ENCODE peak calls at places on chromosomes 6 and 20, in four cellular contexts. O, Z, M and F are unnamed samples.

GRCh38 chr6:158109744-158110143 is 58.3 kb downstream of the SERAC1 start:
- DNase-seq in O (no peak), Z (no peak), M (no peak), F (no peak)

GRCh38 chr20:1887756-1888155 is 7.5 kb upstream of the SIRPA start:
- DNase-seq in O (no peak), Z (no peak), M (no peak), F (no peak)

GRCh38 chr6:137791281-137792159 is 75.5 kb upstream of the TNFAIP3 start:
- DNase-seq in O (no peak), Z (no peak), M (no peak), F (no peak)

GRCh38 chr20:23655551-23656211 is 17.9 kb upstream of the CST3 start:
- DNase-seq in O (no peak), Z (peak), M (no peak), F (no peak)

GRCh38 chr20:9126527-9126926 is 57.6 kb downstream of the PLCB4 start:
- DNase-seq in O (no peak), Z (no peak), M (no peak), F (no peak)

GRCh38 chr20:51639206-51639832 is 96.8 kb upstream of the NFATC2 start:
- DNase-seq in O (peak), Z (peak), M (no peak), F (peak)

GRCh38 chr6:166942393-166943168 is 13.8 kb downstream of the RNASET2 start:
- DNase-seq in O (peak), Z (no peak), M (no peak), F (peak)

GRCh38 chr6:54286141-54286540 is 22.1 kb upstream of the TINAG start:
- DNase-seq in O (no peak), Z (no peak), M (no peak), F (no peak)

GRCh38 chr6:118295336-118295735 is 252.8 kb upstream of the PLN start:
- DNase-seq in O (no peak), Z (no peak), M (no peak), F (no peak)

GRCh38 chr6:88512951-88513350 is 346.8 kb upstream of the CNR1 start:
- DNase-seq in O (no peak), Z (no peak), M (no peak), F (no peak)

GRCh38 chr6:4426916-4427315 is 291.5 kb upstream of the ECI2 start:
- DNase-seq in O (no peak), Z (no peak), M (no peak), F (no peak)

GRCh38 chr6:149138093-149138492 is 179.4 kb upstream of the TAB2 start:
- DNase-seq in O (no peak), Z (no peak), M (no peak), F (no peak)

GRCh38 chr6:96466149-96466863 is 55.3 kb upstream of the UFL1 start:
- DNase-seq in O (no peak), Z (no peak), M (no peak), F (no peak)

GRCh38 chr20:37145014-37145413 is 34.1 kb upstream of the RPN2 start:
- DNase-seq in O (no peak), Z (no peak), M (no peak), F (no peak)

GRCh38 chr6:53982361-53983050 is 128.7 kb upstream of the MLIP start:
- DNase-seq in O (no peak), Z (no peak), M (no peak), F (no peak)

GRCh38 chr6:17987576-17988421 is at the start of gene KIF13A:
- DNase-seq in O (peak), Z (peak), M (no peak), F (peak)

GRCh38 chr20:10540636-10541493 is 105.8 kb downstream of the SLX4IP start:
- DNase-seq in O (no peak), Z (no peak), M (no peak), F (no peak)

GRCh38 chr20:42218566-42218965 is 600.4 kb upstream of the CHD6 start:
- DNase-seq in O (peak), Z (no peak), M (no peak), F (no peak)

GRCh38 chr6:166686317-166686716 is 59.3 kb upstream of the RPS6KA2 start:
- DNase-seq in O (no peak), Z (no peak), M (no peak), F (no peak)

GRCh38 chr20:24985802-24986201 is 6.7 kb downstream of the APMAP start:
- DNase-seq in O (no peak), Z (no peak), M (no peak), F (no peak)

GRCh38 chr6:69279805-69280204 is 517.0 kb downstream of the LMBRD1 start:
- DNase-seq in O (no peak), Z (no peak), M (no peak), F (no peak)

GRCh38 chr20:36219671-36220220 is 16.5 kb upstream of the AAR2 start:
- DNase-seq in O (no peak), Z (no peak), M (no peak), F (no peak)

DNA sequence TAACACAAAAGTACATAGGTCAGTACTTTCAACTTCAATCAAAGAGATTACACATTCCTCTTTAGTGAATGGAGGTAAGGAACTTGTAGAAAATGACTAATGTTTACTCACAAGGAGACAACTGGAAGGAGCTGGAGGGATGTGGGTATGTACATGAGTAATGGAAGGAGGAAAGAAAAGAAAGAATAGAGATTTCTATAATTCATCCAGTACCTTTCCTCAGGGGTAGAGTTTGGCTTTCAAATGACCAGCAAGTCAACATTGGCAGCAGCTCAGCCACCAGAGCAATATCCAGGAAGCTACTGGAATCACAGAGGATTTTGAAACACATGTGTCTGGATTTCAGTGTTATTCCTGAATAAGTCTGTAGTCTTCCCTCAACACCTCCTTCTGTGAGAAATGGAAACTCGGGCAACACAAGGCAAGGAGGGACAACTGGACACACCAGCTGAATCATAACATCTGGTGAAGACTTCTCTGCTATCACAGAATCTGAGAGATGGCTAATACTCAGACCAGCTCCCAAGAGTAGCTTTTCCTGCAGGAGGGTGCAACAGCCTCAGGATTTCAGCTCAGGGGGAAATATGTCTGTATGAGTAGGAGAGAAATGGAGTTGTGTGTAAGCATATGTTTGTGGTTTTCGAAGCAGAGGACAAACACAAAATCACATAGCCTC is 98.8 kb downstream of the HAO1 start:
- DNase-seq in O (no peak), Z (no peak), M (no peak), F (no peak)
- TF ChIP-seq NRF1 in O (no peak), Z (no peak), M (no peak), F (no peak)

DNA sequence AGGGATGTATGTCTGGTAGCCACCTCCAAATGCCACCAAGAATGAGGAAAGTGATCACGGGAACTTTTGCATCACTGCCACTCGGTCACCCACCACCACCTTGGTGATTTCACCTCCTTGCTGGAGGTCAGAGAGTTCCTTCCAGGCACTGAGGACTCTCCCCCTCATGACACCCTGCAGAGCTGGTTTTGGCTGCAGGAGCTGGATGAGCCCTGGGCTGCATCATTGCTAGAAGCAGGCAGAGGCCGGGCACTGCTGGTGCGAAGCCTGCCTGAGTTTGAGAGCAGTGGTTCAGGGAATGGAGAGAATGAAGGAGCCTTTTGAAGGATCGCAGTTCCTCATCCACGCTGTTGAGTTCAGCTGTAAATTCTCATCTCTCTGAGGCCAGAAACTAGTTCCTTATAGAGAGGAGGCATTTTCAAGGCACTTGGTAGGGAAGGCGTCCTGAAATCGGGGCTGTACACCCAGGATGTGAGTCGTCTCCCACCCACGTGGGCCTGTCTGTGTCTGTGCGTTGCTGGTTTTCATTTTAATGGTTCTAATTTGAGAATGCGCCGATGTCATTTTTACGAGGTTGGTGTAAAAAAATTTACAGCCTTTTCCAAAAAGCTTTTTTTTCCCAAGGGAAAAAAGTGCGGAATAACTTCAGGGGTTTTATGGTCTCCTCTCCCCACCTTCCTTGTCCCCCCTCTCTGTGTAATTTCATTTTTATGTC is 25.0 kb downstream of the FOXP4 start:
- DNase-seq in O (no peak), Z (no peak), M (no peak), F (no peak)
- TF ChIP-seq NRF1 in O (no peak), Z (no peak), M (no peak), F (no peak)

GRCh38 chr6:101700655-101701054 is 307.1 kb downstream of the GRIK2 start:
- DNase-seq in O (no peak), Z (no peak), M (no peak), F (no peak)
- TF ChIP-seq NRF1 in O (no peak), Z (no peak), M (no peak), F (no peak)

DNA sequence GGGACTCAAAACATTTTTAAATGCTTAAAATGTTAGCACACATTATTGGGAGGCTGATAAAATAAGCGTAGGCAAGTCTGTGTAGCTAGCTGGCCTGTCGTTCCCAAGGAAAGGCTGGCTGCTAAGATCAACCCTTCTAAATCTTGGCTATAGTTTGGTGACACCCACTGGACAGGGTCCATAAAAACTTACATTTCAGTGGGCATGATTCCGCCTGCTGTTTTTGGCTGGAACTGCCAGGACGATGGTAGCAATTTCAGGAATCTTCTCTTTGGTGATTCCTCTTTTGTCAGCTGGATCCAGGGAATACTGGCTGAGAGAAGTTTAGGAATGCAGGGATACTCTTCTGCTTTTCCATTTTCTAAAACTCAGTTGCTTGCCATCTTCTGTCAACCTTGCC is 162.2 kb downstream of the NKAIN2 start:
- DNase-seq in O (peak), Z (no peak), M (no peak), F (no peak)
- TF ChIP-seq NRF1 in O (no peak), Z (no peak), M (no peak), F (no peak)

DNA sequence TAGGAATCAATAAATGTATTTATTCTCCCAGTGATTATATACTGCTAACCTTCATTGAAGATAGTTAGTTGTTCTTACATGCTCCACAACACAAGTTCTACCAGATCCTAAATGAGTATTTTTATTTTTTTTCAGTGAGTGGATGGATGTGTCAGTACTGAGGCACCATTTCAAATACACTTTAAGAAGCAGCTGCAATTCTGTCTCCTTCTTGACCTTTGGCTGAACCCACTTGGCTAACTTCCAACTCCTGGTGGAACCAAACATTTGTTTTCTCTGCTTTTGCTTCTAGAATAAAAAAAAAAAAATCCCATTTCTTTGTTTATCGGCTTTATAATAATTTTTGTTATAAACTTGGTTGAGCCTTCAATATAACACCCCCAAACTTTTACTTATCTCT is 458.3 kb upstream of the MAP3K7 start:
- DNase-seq in O (no peak), Z (no peak), M (no peak), F (no peak)
- TF ChIP-seq NRF1 in O (no peak), Z (no peak), M (no peak), F (no peak)